ENCODE peak calls at places on chromosomes 6 and 20, in nine cellular contexts. Q, I, S, V, R, O, F, W and X are unnamed samples.

GRCh38 chr6:42403831-42404230 is 47.9 kb downstream of the TRERF1 start:
- DNase-seq in I (no peak), O (no peak), S (no peak), V (peak; percentile 15), R (no peak), Q (no peak), F (no peak), W (no peak), X (no peak)

GRCh38 chr6:107656381-107656780 is 166.5 kb downstream of the SOBP start:
- DNase-seq in V (peak; percentile 40), R (no peak), O (no peak), F (no peak), I (no peak), Q (no peak), S (no peak), W (no peak), X (no peak)

GRCh38 chr20:44615169-44615791 is 32.9 kb downstream of the PKIG start:
- DNase-seq in R (peak; percentile 56), O (no peak), Q (no peak), F (no peak), V (no peak), I (no peak), S (no peak), W (no peak), X (no peak)

GRCh38 chr6:137192821-137193220 is 19.4 kb upstream of the IL22RA2 start:
- DNase-seq in R (no peak), I (no peak), F (no peak), Q (no peak), W (no peak), S (no peak), O (no peak), V (no peak), X (no peak)

GRCh38 chr6:101666256-101666655 is 272.7 kb downstream of the GRIK2 start:
- DNase-seq in W (no peak), S (no peak), I (no peak), R (no peak), V (peak; percentile 64), O (peak; percentile 29), Q (no peak), F (no peak), X (peak; percentile 59)

GRCh38 chr6:167341665-167342655 is 17.1 kb downstream of the TTLL2 start:
- DNase-seq in V (no peak), I (no peak), R (no peak), F (no peak), O (no peak), Q (no peak), W (no peak), S (no peak), X (no peak)

GRCh38 chr6:138987299-138987642 is 782 bp downstream of the REPS1 start:
- DNase-seq in V (no peak), S (no peak), F (peak; percentile 65), Q (no peak), I (peak; percentile 14), R (no peak), O (peak; percentile 6), W (peak; percentile 47), X (no peak)

GRCh38 chr6:32659856-32660595 is 6.4 kb downstream of the HLA-DQB1 start:
- DNase-seq in O (no peak), F (peak; percentile 36), R (no peak), W (peak; percentile 14), Q (no peak), S (no peak), V (no peak), I (no peak), X (no peak)

GRCh38 chr6:14000901-14001300 is 76.1 kb downstream of the RNF182 start:
- DNase-seq in S (no peak), F (no peak), Q (no peak), W (no peak), I (no peak), O (no peak), R (no peak), V (peak; percentile 37), X (no peak)

GRCh38 chr6:25504661-25505060 is 147.4 kb upstream of the SCGN start:
- DNase-seq in Q (no peak), O (no peak), V (peak; percentile 13), I (no peak), S (no peak), R (no peak), W (no peak), F (no peak), X (peak; percentile 93)

GRCh38 chr20:25314497-25315417 is 66.9 kb downstream of the PYGB start:
- DNase-seq in V (no peak), F (no peak), Q (no peak), W (peak; percentile 46), O (no peak), I (no peak), R (no peak), S (no peak), X (no peak)

GRCh38 chr6:56555438-56555872 is 87.2 kb downstream of the DST start:
- DNase-seq in S (no peak), F (no peak), Q (no peak), R (peak; percentile 17), V (peak; percentile 54), O (no peak), I (no peak), W (peak; percentile 42), X (no peak)

GRCh38 chr6:56204134-56204533 is 43.2 kb downstream of the COL21A1 start:
- DNase-seq in Q (no peak), I (no peak), R (no peak), F (no peak), S (no peak), O (no peak), V (no peak), W (no peak), X (no peak)

GRCh38 chr6:72218125-72218524 is 331.8 kb downstream of the RIMS1 start:
- DNase-seq in I (peak; percentile 32), R (no peak), O (peak; percentile 57), V (peak; percentile 20), F (no peak), Q (no peak), W (peak; percentile 72), S (peak; percentile 60), X (no peak)
- TF ChIP-seq CTCF in I (peak; percentile 67), R (no peak), O (peak; percentile 75), V (peak; percentile 55), F (no peak), Q (no peak), W (peak; percentile 53), S (peak; percentile 44), X (peak; percentile 46)

GRCh38 chr6:28980797-28981390 is 24.2 kb downstream of the ZNF311 start:
- DNase-seq in S (peak; percentile 46), V (peak; percentile 66), F (peak; percentile 58), I (peak; percentile 63), O (peak; percentile 85), R (peak; percentile 20), Q (no peak), W (peak; percentile 69), X (peak; percentile 72)
- TF ChIP-seq CTCF in S (peak; percentile 44), V (peak; percentile 54), F (peak; percentile 29), I (peak; percentile 49), O (no peak), R (peak; percentile 42), Q (peak; percentile 21), W (peak; percentile 57), X (peak; percentile 52)

GRCh38 chr20:1885940-1886693 is 9.1 kb upstream of the SIRPA start:
- DNase-seq in I (no peak), S (no peak), Q (no peak), V (no peak), R (no peak), F (peak; percentile 47), W (no peak), O (no peak), X (no peak)
- TF ChIP-seq CTCF in I (no peak), S (no peak), Q (no peak), V (no peak), R (no peak), F (no peak), W (no peak), O (no peak), X (no peak)

DNA sequence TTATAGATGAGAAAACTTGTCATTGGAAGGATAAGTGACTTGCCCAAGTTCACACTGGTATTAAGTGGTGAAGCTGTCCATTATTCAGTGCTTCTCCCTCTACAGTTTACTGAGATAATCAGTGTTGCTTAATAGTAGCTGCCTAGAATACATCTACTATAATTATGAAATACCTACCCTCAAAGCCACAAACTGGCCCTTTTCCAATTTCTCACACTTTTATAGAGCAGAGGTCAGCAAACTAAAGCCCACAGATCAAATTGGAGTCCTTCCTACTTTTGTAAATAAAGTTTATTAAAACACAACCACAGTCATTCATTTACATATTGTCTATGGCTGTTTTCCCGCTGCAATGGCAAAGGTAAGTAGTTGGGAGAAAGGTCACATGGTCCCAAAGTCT is 73.5 kb downstream of the EYS start:
- DNase-seq in S (no peak), I (no peak), Q (no peak), F (no peak), V (no peak), O (no peak), W (no peak), R (no peak), X (no peak)
- TF ChIP-seq CTCF in S (no peak), I (no peak), Q (no peak), F (no peak), V (no peak), O (no peak), W (no peak), R (no peak), X (no peak)

DNA sequence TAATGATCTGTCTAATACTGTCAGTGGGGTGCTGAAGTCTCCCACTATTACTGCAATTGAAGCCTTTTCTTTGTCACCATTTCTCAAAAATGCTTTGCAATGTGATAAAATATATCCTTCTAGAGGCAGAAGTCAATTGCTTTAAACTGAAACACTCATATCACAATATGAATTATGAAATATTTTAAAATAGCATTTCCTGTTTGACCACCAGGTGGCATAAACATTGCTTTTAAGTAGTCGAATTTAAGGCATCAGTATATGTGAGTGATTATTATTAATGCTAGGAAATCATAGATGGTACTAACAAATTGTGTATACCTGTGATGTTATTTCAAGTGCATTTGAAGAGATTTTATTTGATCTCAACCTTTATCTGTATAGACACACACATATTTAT is 87.5 kb downstream of the MEI4 start:
- DNase-seq in W (no peak), R (no peak), O (no peak), V (peak; percentile 18), I (no peak), Q (no peak), F (no peak), S (no peak), X (peak; percentile 15)
- TF ChIP-seq CTCF in W (peak; percentile 80), R (peak; percentile 53), O (peak; percentile 31), V (peak; percentile 48), I (peak; percentile 55), Q (no peak), F (no peak), S (peak; percentile 47), X (peak; percentile 64)

GRCh38 chr6:66948106-66948505 is 1241.1 kb upstream of the EYS start:
- DNase-seq in Q (no peak), R (no peak), S (no peak), F (no peak), V (no peak), I (no peak), O (no peak), W (no peak), X (peak; percentile 21)
- TF ChIP-seq CTCF in Q (no peak), R (no peak), S (no peak), F (no peak), V (no peak), I (no peak), O (no peak), W (no peak), X (no peak)